ENCODE peak calls at places on chromosomes 2 and 18, in four cellular contexts. U, B, R and L are unnamed samples.

GRCh38 chr2:119049968-119050657 is 108.1 kb downstream of the MARCO start:
- DNase-seq in U (no peak), B (peak; percentile 24), R (peak; percentile 19), L (no peak)

GRCh38 chr2:119252186-119253113 is 28.8 kb downstream of the STEAP3 start:
- DNase-seq in U (no peak), B (no peak), R (no peak), L (peak; percentile 86)

GRCh38 chr2:64750817-64751285 is 97.1 kb upstream of the SERTAD2 start:
- DNase-seq in U (peak; percentile 99), B (peak; percentile 97), R (peak; percentile 99), L (peak; percentile 100)

GRCh38 chr18:58955738-58956137 is 91.1 kb downstream of the ZNF532 start:
- DNase-seq in U (no peak), B (no peak), R (no peak), L (no peak)

GRCh38 chr2:240238201-240238600 is 97.7 kb upstream of the OTOS start:
- DNase-seq in U (no peak), B (no peak), R (no peak), L (no peak)

GRCh38 chr2:128320609-128321420 is 2.1 kb upstream of the HS6ST1 start:
- DNase-seq in U (no peak), B (no peak), R (no peak), L (no peak)

GRCh38 chr2:53150146-53150545 is 617.5 kb upstream of the CHAC2 start:
- DNase-seq in U (no peak), B (no peak), R (no peak), L (no peak)

GRCh38 chr2:240379089-240379636 is 56.3 kb upstream of the GPC1 start:
- DNase-seq in U (no peak), B (no peak), R (no peak), L (no peak)

GRCh38 chr2:109402980-109403840 is 210.6 kb downstream of the SEPTIN10 start:
- DNase-seq in U (no peak), B (no peak), R (no peak), L (no peak)

GRCh38 chr2:130372833-130373807 is 17.3 kb downstream of the PTPN18 start:
- DNase-seq in U (no peak), B (no peak), R (no peak), L (no peak)

GRCh38 chr2:156883828-156884615 is 373.5 kb upstream of the GALNT5 start:
- DNase-seq in U (no peak), B (no peak), R (no peak), L (no peak)

GRCh38 chr2:239212553-239213419 is 188.0 kb downstream of the HDAC4 start:
- DNase-seq in U (no peak), B (peak; percentile 39), R (no peak), L (no peak)

GRCh38 chr2:165877565-165878550 is 75.7 kb downstream of the TTC21B start:
- DNase-seq in U (peak; percentile 30), B (no peak), R (no peak), L (no peak)

GRCh38 chr2:16023663-16024360 is 83.5 kb downstream of the MYCN start:
- DNase-seq in U (no peak), B (no peak), R (no peak), L (no peak)

GRCh38 chr2:141075753-141076152 is 1055.1 kb downstream of the LRP1B start:
- DNase-seq in U (no peak), B (no peak), R (no peak), L (no peak)

GRCh38 chr2:46338674-46339073 is 41.5 kb downstream of the EPAS1 start:
- DNase-seq in U (no peak), B (no peak), R (no peak), L (no peak)

GRCh38 chr18:28127228-28127627 is 49.7 kb downstream of the CDH2 start:
- DNase-seq in U (no peak), B (no peak), R (no peak), L (no peak)

GRCh38 chr18:23069481-23069880 is 65.8 kb upstream of the CABLES1 start:
- DNase-seq in U (no peak), B (no peak), R (no peak), L (no peak)

GRCh38 chr2:99698896-99699295 is 209.1 kb upstream of the REV1 start:
- DNase-seq in U (no peak), B (no peak), R (no peak), L (no peak)

GRCh38 chr2:181037922-181038321 is 57.5 kb downstream of the UBE2E3 start:
- DNase-seq in U (no peak), B (no peak), R (no peak), L (no peak)

GRCh38 chr18:79866889-79867574 is 69.3 kb downstream of the KCNG2 start:
- DNase-seq in U (no peak), B (no peak), R (no peak), L (no peak)

GRCh38 chr2:203583696-203584095 is 48.6 kb upstream of the RAPH1 start:
- DNase-seq in U (peak; percentile 61), B (no peak), R (no peak), L (peak; percentile 56)

GRCh38 chr2:29064746-29065478 is 9.4 kb downstream of the PCARE start:
- DNase-seq in U (no peak), B (no peak), R (no peak), L (no peak)

GRCh38 chr2:9231291-9232165 is 24.9 kb downstream of the ASAP2 start:
- DNase-seq in U (no peak), B (no peak), R (no peak), L (no peak)

GRCh38 chr2:3078684-3079083 is 298.9 kb downstream of the EIPR1 start:
- DNase-seq in U (no peak), B (no peak), R (no peak), L (no peak)

GRCh38 chr2:117858892-117859531 is 44.5 kb downstream of the DDX18 start:
- DNase-seq in U (no peak), B (no peak), R (no peak), L (no peak)

GRCh38 chr2:117854610-117855009 is 40.1 kb downstream of the DDX18 start:
- DNase-seq in U (no peak), B (no peak), R (no peak), L (no peak)

GRCh38 chr2:117858336-117858735 is 43.8 kb downstream of the DDX18 start:
- DNase-seq in U (no peak), B (no peak), R (no peak), L (no peak)

GRCh38 chr2:117855886-117856285 is 41.4 kb downstream of the DDX18 start:
- DNase-seq in U (no peak), B (no peak), R (no peak), L (no peak)

DNA sequence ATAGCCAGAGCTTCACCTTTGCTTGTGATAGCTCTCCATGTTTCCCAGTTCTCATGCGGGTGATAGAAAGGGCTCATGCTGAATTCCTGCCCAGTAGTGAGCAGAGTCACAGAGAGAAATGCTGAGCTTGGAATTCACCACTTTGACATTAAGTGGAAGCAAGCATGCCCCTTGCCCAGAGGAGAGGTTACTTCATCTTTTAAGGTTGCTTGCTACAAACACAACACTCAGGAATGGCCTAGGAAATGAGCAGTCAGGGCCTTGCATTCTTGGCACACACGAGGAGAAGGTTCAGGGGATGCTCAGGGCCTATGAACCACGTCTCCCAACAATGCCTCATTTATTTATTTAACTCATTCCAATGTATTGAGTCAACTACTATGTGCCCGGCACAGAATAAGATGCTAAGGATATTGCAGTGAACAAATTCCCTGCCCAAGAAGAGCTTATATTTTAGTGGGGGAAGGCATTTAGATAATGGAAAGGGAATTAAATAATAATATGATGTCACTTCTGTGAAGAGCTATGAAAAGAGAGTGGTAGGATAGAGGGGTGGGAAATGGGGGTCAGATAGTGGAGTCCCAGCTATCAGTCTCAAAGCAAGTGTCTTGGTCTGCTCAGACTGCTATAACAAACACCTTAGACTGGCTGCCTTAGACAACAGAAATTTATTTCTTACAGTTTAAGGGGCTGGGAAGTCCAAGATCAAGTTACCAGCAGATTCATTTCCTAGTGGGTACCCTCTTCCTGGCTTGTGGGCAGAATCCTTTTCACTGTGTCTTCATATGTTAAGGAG is 42.1 kb downstream of the DDX18 start:
- DNase-seq in U (no peak), B (no peak), R (peak; percentile 67), L (peak; percentile 88)
- TF ChIP-seq MYC in U (no peak), B (no peak), R (no peak), L (peak; percentile 50)

GRCh38 chr2:217840522-217840921 is 162.3 kb downstream of the TNS1 start:
- DNase-seq in U (no peak), B (no peak), R (no peak), L (no peak)
- H3K9ac ChIP-seq in U (no peak overlapping the region), B (peak overlapping the region; percentile 81), R (no peak overlapping the region), L (no peak overlapping the region)

DNA sequence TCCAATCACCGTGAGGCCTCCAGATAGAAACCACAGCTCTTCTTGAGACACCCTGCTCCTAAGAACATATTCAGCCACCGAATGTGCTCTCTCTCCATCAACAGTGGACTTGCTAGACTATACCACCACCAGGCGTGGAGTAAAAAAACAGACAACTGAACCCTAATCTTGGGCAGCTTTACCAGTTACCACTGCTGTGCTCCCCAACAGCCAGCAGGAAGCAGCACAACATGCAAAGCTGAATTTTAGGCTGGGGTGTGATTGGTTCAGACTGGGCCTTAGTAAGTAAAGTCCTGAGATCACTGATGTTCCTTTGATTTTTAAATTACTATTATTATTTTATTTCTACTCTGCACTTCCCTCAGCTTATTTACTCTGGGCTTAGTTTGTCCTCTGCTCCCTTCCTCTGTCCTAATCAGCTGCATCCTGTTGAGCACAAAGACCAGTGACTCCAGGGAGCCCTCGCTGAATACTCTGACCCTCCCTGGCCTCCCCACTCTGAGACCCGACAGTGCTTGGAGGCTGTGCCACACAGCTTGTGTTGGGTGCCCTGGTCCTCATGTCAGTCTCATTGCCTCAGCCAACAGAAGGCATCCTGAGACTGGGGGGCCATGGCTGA is 21.9 kb downstream of the MRPL35 start:
- DNase-seq in U (no peak), B (peak; percentile 77), R (peak; percentile 62), L (peak; percentile 68)
- TF ChIP-seq MYC in U (no peak), B (peak; percentile 38), R (no peak), L (no peak)

DNA sequence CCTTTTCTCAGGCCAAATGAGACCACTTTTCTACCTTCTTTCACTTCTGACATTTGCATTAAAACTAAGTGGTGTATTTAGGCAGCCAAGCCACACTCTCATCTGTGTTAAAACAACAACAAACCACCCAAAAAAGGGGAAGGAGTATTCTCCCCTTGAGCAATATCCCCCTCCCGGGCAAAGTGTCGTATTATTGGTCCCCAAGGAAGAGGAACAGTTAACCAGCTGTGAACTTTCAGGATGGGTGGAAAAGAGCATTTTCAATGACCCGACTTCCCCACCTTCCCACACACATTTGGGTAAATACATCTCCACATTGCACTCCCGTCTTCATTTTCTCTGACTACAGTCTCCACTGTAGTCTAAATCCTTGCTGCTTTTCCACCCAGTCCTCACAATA is 44.3 kb downstream of the FEZ2 start:
- DNase-seq in U (no peak), B (no peak), R (no peak), L (no peak)
- H3K9ac ChIP-seq in U (no peak overlapping the region), B (no peak overlapping the region), R (no peak overlapping the region), L (no peak overlapping the region)

GRCh38 chr2:237350070-237350469 is 63.9 kb downstream of the COL6A3 start:
- DNase-seq in U (no peak), B (no peak), R (no peak), L (no peak)
- TF ChIP-seq MYC in U (no peak), B (no peak), R (no peak), L (no peak)

DNA sequence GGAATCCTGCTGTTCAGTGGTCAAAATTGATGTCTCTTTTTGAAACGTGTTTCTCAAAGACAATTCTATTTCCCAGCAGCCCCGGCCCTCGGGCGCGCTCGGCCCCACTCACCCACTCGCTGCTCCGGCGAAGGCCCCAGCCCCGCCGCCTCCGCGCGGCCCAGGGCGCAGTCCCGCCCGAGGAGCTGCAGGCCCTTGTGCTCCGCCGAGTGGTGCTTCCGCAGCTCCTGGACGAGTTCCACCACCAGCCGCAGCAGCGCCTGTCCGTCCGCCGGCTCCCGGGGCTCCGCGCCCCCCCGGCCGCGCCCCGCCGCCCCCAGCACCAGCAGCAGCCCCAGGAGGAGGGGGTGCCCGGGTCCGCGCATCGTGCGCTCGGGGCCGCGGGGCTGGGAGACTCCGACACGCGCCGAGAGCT is 413 bp downstream of the ALKAL2 start:
- DNase-seq in U (no peak), B (no peak), R (no peak), L (peak; percentile 10)
- H3K9ac ChIP-seq in U (no peak overlapping the region), B (no peak overlapping the region), R (no peak overlapping the region), L (no peak overlapping the region)

GRCh38 chr2:62229082-62229620 is 33.2 kb downstream of the B3GNT2 start:
- DNase-seq in U (no peak), B (no peak), R (no peak), L (peak; percentile 59)
- TF ChIP-seq MYC in U (no peak), B (no peak), R (no peak), L (no peak)